ENCODE peak calls at places on chromosomes 1 and 21, in ten cellular contexts. One of them, this sample, is unnamed.

GRCh38 chr1:204250428-204251030 is 36.7 kb upstream of the GOLT1A start:
- DNase-seq in central memory CD8-positive, alpha-beta T cell: no peak
- DNase-seq in GM04504: no peak
- DNase-seq in EL: no peak
- DNase-seq in mucosa of descending colon: no peak
- DNase-seq in Caki2: no peak
- DNase-seq in fibroblast of lung: no peak
- DNase-seq in IMR-90: peak; percentile 9
- DNase-seq in A549: no peak
- DNase-seq in NCI-H1105 treated with DMSO at 0.1 percent for 48 hours: no peak
- DNase-seq in this sample: no peak

GRCh38 chr21:37525810-37526209 is 159.2 kb downstream of the DYRK1A start:
- DNase-seq in NCI-H1105 treated with DMSO at 0.1 percent for 48 hours: no peak
- DNase-seq in GM04504: no peak
- DNase-seq in IMR-90: peak; percentile 55
- DNase-seq in mucosa of descending colon: no peak
- DNase-seq in EL: no peak
- DNase-seq in A549: no peak
- DNase-seq in fibroblast of lung: peak; percentile 62
- DNase-seq in central memory CD8-positive, alpha-beta T cell: no peak
- DNase-seq in Caki2: no peak
- DNase-seq in this sample: no peak

GRCh38 chr21:15063821-15064575 is 802 bp downstream of the NRIP1 start:
- DNase-seq in fibroblast of lung: peak; percentile 49
- DNase-seq in mucosa of descending colon: peak; percentile 71
- DNase-seq in NCI-H1105 treated with DMSO at 0.1 percent for 48 hours: peak; percentile 58
- DNase-seq in EL: peak; percentile 49
- DNase-seq in A549: no peak
- DNase-seq in GM04504: no peak
- DNase-seq in Caki2: peak; percentile 55
- DNase-seq in central memory CD8-positive, alpha-beta T cell: no peak
- DNase-seq in IMR-90: no peak
- DNase-seq in this sample: peak; percentile 29

GRCh38 chr1:245500546-245500945 is 345.8 kb downstream of the KIF26B start:
- DNase-seq in Caki2: no peak
- DNase-seq in central memory CD8-positive, alpha-beta T cell: no peak
- DNase-seq in EL: peak; percentile 83
- DNase-seq in IMR-90: peak; percentile 66
- DNase-seq in NCI-H1105 treated with DMSO at 0.1 percent for 48 hours: no peak
- DNase-seq in mucosa of descending colon: no peak
- DNase-seq in A549: no peak
- DNase-seq in fibroblast of lung: peak; percentile 94
- DNase-seq in GM04504: peak; percentile 77
- DNase-seq in this sample: no peak

GRCh38 chr21:45637883-45638282 is 5.6 kb upstream of the PCBP3 start:
- DNase-seq in central memory CD8-positive, alpha-beta T cell: no peak
- DNase-seq in A549: no peak
- DNase-seq in Caki2: no peak
- DNase-seq in EL: no peak
- DNase-seq in IMR-90: no peak
- DNase-seq in mucosa of descending colon: no peak
- DNase-seq in NCI-H1105 treated with DMSO at 0.1 percent for 48 hours: no peak
- DNase-seq in GM04504: no peak
- DNase-seq in fibroblast of lung: no peak
- DNase-seq in this sample: no peak

GRCh38 chr21:31898898-31899630 is 26.2 kb downstream of the HUNK start:
- DNase-seq in central memory CD8-positive, alpha-beta T cell: no peak
- DNase-seq in EL: no peak
- DNase-seq in IMR-90: no peak
- DNase-seq in fibroblast of lung: no peak
- DNase-seq in A549: no peak
- DNase-seq in GM04504: no peak
- DNase-seq in mucosa of descending colon: no peak
- DNase-seq in Caki2: no peak
- DNase-seq in NCI-H1105 treated with DMSO at 0.1 percent for 48 hours: no peak
- DNase-seq in this sample: no peak

GRCh38 chr1:6365047-6365446 is 28.5 kb downstream of the ACOT7 start:
- DNase-seq in GM04504: no peak
- DNase-seq in EL: no peak
- DNase-seq in central memory CD8-positive, alpha-beta T cell: peak; percentile 43
- DNase-seq in NCI-H1105 treated with DMSO at 0.1 percent for 48 hours: no peak
- DNase-seq in mucosa of descending colon: peak; percentile 27
- DNase-seq in IMR-90: no peak
- DNase-seq in fibroblast of lung: no peak
- DNase-seq in Caki2: no peak
- DNase-seq in A549: no peak
- DNase-seq in this sample: peak; percentile 34

GRCh38 chr21:25934771-25935224 is 200.0 kb downstream of the GABPA start:
- DNase-seq in central memory CD8-positive, alpha-beta T cell: no peak
- DNase-seq in NCI-H1105 treated with DMSO at 0.1 percent for 48 hours: no peak
- DNase-seq in IMR-90: peak; percentile 99
- DNase-seq in mucosa of descending colon: no peak
- DNase-seq in fibroblast of lung: peak; percentile 98
- DNase-seq in Caki2: peak; percentile 33
- DNase-seq in A549: peak; percentile 58
- DNase-seq in GM04504: peak; percentile 87
- DNase-seq in EL: peak; percentile 93
- DNase-seq in this sample: no peak

GRCh38 chr1:19484338-19484792 is 974 bp downstream of the CAPZB start:
- DNase-seq in Caki2: no peak
- DNase-seq in GM04504: no peak
- DNase-seq in fibroblast of lung: no peak
- DNase-seq in A549: no peak
- DNase-seq in mucosa of descending colon: peak; percentile 71
- DNase-seq in NCI-H1105 treated with DMSO at 0.1 percent for 48 hours: no peak
- DNase-seq in EL: no peak
- DNase-seq in central memory CD8-positive, alpha-beta T cell: no peak
- DNase-seq in IMR-90: no peak
- DNase-seq in this sample: peak; percentile 17

GRCh38 chr1:211910136-211910884 is 79.7 kb upstream of the LPGAT1 start:
- DNase-seq in EL: no peak
- DNase-seq in mucosa of descending colon: no peak
- DNase-seq in central memory CD8-positive, alpha-beta T cell: no peak
- DNase-seq in GM04504: no peak
- DNase-seq in NCI-H1105 treated with DMSO at 0.1 percent for 48 hours: no peak
- DNase-seq in fibroblast of lung: no peak
- DNase-seq in A549: no peak
- DNase-seq in IMR-90: no peak
- DNase-seq in Caki2: no peak
- DNase-seq in this sample: no peak

GRCh38 chr1:52365091-52365745 is 787 bp downstream of the CC2D1B start:
- DNase-seq in central memory CD8-positive, alpha-beta T cell: no peak
- DNase-seq in NCI-H1105 treated with DMSO at 0.1 percent for 48 hours: peak; percentile 30
- DNase-seq in GM04504: peak; percentile 50
- DNase-seq in fibroblast of lung: peak; percentile 68
- DNase-seq in Caki2: peak; percentile 72
- DNase-seq in A549: peak; percentile 60
- DNase-seq in mucosa of descending colon: peak; percentile 72
- DNase-seq in EL: peak; percentile 86
- DNase-seq in IMR-90: peak; percentile 69
- DNase-seq in this sample: no peak

GRCh38 chr1:175129997-175130648 is 62.5 kb downstream of the KIAA0040 start:
- DNase-seq in A549: no peak
- DNase-seq in NCI-H1105 treated with DMSO at 0.1 percent for 48 hours: no peak
- DNase-seq in EL: no peak
- DNase-seq in fibroblast of lung: peak; percentile 2
- DNase-seq in IMR-90: no peak
- DNase-seq in Caki2: no peak
- DNase-seq in GM04504: no peak
- DNase-seq in mucosa of descending colon: no peak
- DNase-seq in central memory CD8-positive, alpha-beta T cell: no peak
- DNase-seq in this sample: no peak

GRCh38 chr1:20009212-20009611 is 29.8 kb upstream of the PLA2G2A start:
- DNase-seq in EL: no peak
- DNase-seq in central memory CD8-positive, alpha-beta T cell: no peak
- DNase-seq in Caki2: no peak
- DNase-seq in mucosa of descending colon: no peak
- DNase-seq in fibroblast of lung: no peak
- DNase-seq in NCI-H1105 treated with DMSO at 0.1 percent for 48 hours: no peak
- DNase-seq in GM04504: no peak
- DNase-seq in A549: no peak
- DNase-seq in IMR-90: no peak
- DNase-seq in this sample: no peak

GRCh38 chr1:1307908-1308755 is at the start of the genes ACAP3 and PUSL1:
- DNase-seq in GM04504: peak; percentile 84
- DNase-seq in A549: peak; percentile 92
- DNase-seq in Caki2: peak; percentile 93
- DNase-seq in EL: peak; percentile 92
- DNase-seq in fibroblast of lung: peak; percentile 91
- DNase-seq in central memory CD8-positive, alpha-beta T cell: peak; percentile 87
- DNase-seq in mucosa of descending colon: peak; percentile 94
- DNase-seq in NCI-H1105 treated with DMSO at 0.1 percent for 48 hours: peak; percentile 82
- DNase-seq in IMR-90: peak; percentile 92
- DNase-seq in this sample: peak; percentile 91

This sample was measured in DND-41.